ENCODE peak calls at places on chromosomes 12 and 14, in eight cellular contexts. J, B, S, F, A, L, N and R are unnamed samples.

GRCh38 chr12:40444174-40444573 is 219.4 kb downstream of the LRRK2 start:
- DNase-seq in B (no peak), F (no peak), A (no peak), S (peak; percentile 2), L (no peak), N (no peak), J (no peak), R (no peak)

GRCh38 chr14:100408350-100409015 is 85.3 kb downstream of the SLC25A47 start:
- DNase-seq in B (no peak), L (no peak), J (no peak), F (peak; percentile 90), N (no peak), S (peak; percentile 83), A (no peak), R (no peak)

GRCh38 chr12:132171968-132172521 is 27.8 kb downstream of the NOC4L start:
- DNase-seq in N (no peak), A (peak; percentile 12), S (no peak), F (no peak), J (no peak), B (peak; percentile 65), L (no peak), R (no peak)

GRCh38 chr12:52249041-52249461 is 16.0 kb downstream of the KRT7 start:
- DNase-seq in L (no peak), S (peak; percentile 71), J (peak; percentile 60), N (no peak), B (no peak), A (no peak), F (no peak), R (peak; percentile 85)

GRCh38 chr12:116630762-116631161 is 71.6 kb downstream of the MAP1LC3B2 start:
- DNase-seq in N (no peak), J (no peak), F (no peak), B (no peak), L (no peak), S (no peak), A (no peak), R (no peak)

GRCh38 chr12:115998789-115999478 is 278.6 kb downstream of the MED13L start:
- DNase-seq in S (no peak), J (no peak), N (no peak), F (peak; percentile 9), A (no peak), L (peak; percentile 6), B (no peak), R (no peak)

GRCh38 chr12:90237841-90238240 is 529.2 kb upstream of the ATP2B1 start:
- DNase-seq in S (no peak), B (no peak), L (no peak), A (no peak), J (no peak), N (no peak), F (no peak), R (no peak)

GRCh38 chr12:70686907-70687306 is 49.7 kb upstream of the PTPRB start:
- DNase-seq in A (no peak), F (no peak), N (no peak), B (no peak), J (no peak), S (no peak), L (no peak), R (no peak)

GRCh38 chr14:89707086-89707485 is 247.4 kb downstream of the EFCAB11 start:
- DNase-seq in L (no peak), F (no peak), A (no peak), J (no peak), B (no peak), S (no peak), N (no peak), R (no peak)

GRCh38 chr12:126706300-126706699 is 1560.7 kb upstream of the TMEM132C start:
- DNase-seq in F (no peak), N (no peak), A (no peak), J (no peak), B (no peak), S (no peak), L (no peak), R (no peak)

GRCh38 chr12:57523706-57524614 is 1.3 kb downstream of the MBD6 start:
- DNase-seq in F (no peak), S (no peak), N (no peak), A (peak; percentile 35), L (no peak), B (peak; percentile 80), J (no peak), R (peak; percentile 84)

GRCh38 chr12:120264511-120265202 is 873 bp downstream of the PXN start:
- DNase-seq in B (no peak), A (no peak), L (no peak), N (no peak), J (peak; percentile 27), S (no peak), F (no peak), R (no peak)

GRCh38 chr14:64812412-64812811 is 67.3 kb downstream of the SPTB start:
- DNase-seq in S (no peak), B (no peak), A (no peak), F (no peak), L (no peak), J (no peak), N (no peak), R (no peak)

GRCh38 chr12:101238806-101239329 is 28.8 kb upstream of the SLC5A8 start:
- DNase-seq in B (no peak), N (no peak), S (no peak), F (no peak), L (no peak), J (no peak), A (no peak), R (no peak)

GRCh38 chr14:51139221-51139681 is 44.3 kb upstream of the TRIM9 start:
- DNase-seq in N (no peak), F (no peak), L (no peak), A (no peak), B (no peak), J (no peak), S (no peak), R (no peak)

DNA sequence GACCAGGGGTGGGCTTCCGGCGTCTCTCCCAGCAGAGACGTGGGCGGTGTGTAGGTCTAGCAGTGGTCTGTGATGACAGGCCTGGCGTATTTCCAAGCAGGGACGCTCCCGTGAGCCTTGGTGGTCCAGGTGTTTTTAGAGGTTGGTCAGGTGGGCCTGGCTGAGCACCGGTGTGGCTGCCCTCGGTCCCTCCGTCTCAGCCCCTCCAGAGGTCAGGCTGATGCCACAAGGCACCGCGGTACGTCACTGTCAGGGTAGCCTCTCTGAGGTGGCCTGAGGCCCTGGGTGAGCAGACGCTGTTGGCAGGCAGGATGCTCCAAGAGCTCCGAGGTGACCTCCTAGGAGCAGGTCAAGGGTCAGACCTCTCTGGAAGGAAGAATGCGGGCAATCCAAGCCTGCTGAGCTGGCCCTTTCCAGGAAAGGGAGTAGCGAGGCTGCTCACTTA is 13.6 kb downstream of the MTA1 start:
- DNase-seq in N (no peak), A (peak; percentile 31), J (no peak), B (no peak), L (no peak), F (no peak), S (no peak), R (no peak)
- TF ChIP-seq POLR2A in N (no peak), A (no peak), J (no peak), B (no peak), L (no peak), F (no peak), S (no peak), R (no peak)

DNA sequence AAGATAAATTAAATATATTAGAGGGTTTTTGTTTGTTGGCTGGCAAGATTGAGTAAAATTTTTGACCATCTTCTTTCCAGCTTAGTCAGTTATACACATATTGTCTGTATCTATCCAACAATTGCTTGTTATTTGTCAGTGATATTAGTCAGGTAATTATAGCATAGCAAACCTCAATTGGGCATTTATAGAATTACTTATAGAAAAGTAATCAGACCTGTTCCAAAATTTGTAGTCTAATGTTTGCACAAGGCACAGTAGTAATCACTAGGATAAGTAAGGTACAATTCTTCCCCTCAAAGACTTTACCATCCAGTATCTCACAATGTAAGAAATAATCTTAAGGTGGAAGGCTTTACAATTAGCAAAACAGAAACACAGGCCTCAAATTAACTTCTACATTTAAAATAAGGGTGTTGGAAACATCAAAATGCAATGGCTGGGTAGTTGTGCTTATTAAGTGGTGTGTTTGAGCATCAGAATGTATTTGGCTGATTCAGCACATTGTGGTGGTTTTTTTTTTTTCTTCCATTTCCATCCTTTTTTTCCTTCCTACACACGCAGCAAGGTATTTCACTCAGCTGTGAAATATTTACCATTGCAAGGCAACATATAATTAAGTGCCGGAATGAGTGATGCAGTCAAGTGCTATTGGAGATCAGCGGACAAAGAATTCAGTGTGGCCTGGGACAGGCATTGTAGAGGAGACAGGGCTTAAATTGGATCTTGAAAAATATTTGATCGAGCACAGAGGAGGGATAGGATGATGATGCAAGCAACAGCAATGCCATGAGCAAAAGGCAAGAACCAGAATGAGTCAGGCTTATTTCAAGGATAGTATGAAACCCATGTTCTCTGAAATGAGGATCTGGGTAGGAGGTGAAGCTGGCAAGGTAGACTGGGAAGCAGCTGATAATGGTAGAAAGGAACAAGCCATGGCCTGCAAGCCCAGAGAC is 178.2 kb downstream of the AKAP6 start:
- DNase-seq in S (peak; percentile 51), N (no peak), A (no peak), J (no peak), L (no peak), F (peak; percentile 90), B (no peak), R (no peak)
- H3K4me3 ChIP-seq in S (no peak overlapping the region), N (no peak overlapping the region), A (no peak overlapping the region), J (no peak overlapping the region), L (no peak overlapping the region), F (no peak overlapping the region), B (no peak overlapping the region), R (no peak overlapping the region)

DNA sequence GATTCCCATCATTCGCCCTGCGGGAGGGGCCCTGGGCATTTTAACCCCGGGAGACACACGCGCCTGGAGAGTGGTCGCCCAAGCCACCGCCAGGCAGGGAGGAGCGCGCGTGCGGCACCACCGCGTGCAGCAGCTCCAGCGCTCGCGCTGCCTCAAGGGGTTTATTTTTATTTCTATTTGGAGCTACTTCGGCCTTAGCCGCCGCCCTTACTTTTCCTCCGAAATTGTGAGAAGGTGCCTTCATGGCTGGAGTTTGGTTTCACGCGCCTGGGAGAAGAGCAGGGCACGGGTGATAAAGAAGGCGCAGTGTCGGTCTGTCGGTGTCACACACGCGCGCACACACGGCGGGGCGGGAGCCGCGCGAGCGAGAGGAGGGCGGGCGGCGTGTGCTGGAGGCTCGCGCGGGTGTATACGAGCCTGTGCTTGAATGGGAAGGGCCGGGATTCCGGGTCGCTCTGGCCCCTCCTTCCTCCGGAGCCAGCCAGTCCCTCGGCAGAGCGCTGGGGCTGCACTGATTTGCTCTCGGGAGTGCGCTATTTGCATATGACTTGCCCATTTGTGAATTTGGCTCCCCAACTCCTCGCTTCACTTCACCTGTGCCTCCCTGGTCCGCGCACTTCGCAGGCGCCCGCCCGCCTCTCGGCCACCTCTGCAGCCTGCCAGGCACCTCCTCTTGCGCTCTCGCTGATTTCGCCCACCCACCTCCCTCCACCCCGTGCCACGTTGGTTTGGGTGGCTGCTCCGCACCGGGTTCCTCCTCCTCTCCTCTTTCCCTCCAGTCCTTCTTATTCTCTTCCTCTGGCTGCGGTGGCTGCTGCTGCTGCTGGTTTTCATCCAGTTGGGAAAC is 932.3 kb downstream of the DIO2 start:
- DNase-seq in B (no peak), L (peak; percentile 83), S (peak; percentile 73), J (peak; percentile 57), F (peak; percentile 92), N (no peak), A (peak; percentile 12), R (peak; percentile 49)
- TF ChIP-seq POLR2A in B (no peak), L (no peak), S (no peak), J (no peak), F (no peak), N (no peak), A (no peak), R (no peak)

GRCh38 chr12:9756174-9756573 is 4.5 kb downstream of the CD69 start:
- DNase-seq in N (no peak), F (no peak), L (no peak), A (no peak), S (no peak), J (no peak), B (no peak), R (no peak)
- H3K4me3 ChIP-seq in N (no peak overlapping the region), F (no peak overlapping the region), L (no peak overlapping the region), A (no peak overlapping the region), S (no peak overlapping the region), J (no peak overlapping the region), B (peak overlapping the region; percentile 72), R (no peak overlapping the region)

GRCh38 chr12:26124491-26125450 is at the start of gene BHLHE41:
- DNase-seq in A (peak; percentile 82), J (peak; percentile 85), L (peak; percentile 23), S (no peak), B (peak; percentile 91), N (no peak), F (peak; percentile 36), R (peak; percentile 56)
- TF ChIP-seq POLR2A in A (peak; percentile 61), J (no peak), L (no peak), S (no peak), B (peak; percentile 61), N (peak; percentile 55), F (no peak), R (no peak)